ENCODE peak calls at places on chromosomes 2 and 18, in four cellular contexts. One of them, this sample, is unnamed.

GRCh38 chr2:26696352-26696816 is 3.9 kb downstream of the KCNK3 start:
- ATAC-seq in A549: peak
- ATAC-seq in left lung: peak
- ATAC-seq in right lobe of liver: no peak
- ATAC-seq in this sample: no peak

GRCh38 chr2:58903427-58903826 is 662.3 kb upstream of the FANCL start:
- ATAC-seq in A549: no peak
- ATAC-seq in right lobe of liver: no peak
- ATAC-seq in left lung: no peak
- ATAC-seq in this sample: no peak

GRCh38 chr2:85873679-85874078 is 15.1 kb downstream of the ST3GAL5 start:
- ATAC-seq in right lobe of liver: no peak
- ATAC-seq in A549: peak
- ATAC-seq in left lung: no peak
- ATAC-seq in this sample: no peak

GRCh38 chr2:15671842-15672815 is 80.5 kb downstream of the DDX1 start:
- ATAC-seq in left lung: no peak
- ATAC-seq in A549: no peak
- ATAC-seq in right lobe of liver: no peak
- ATAC-seq in this sample: no peak

GRCh38 chr18:75115514-75115913 is 93.4 kb downstream of the PTGR3 start:
- ATAC-seq in A549: no peak
- ATAC-seq in left lung: no peak
- ATAC-seq in right lobe of liver: no peak
- ATAC-seq in this sample: no peak

GRCh38 chr2:129192117-129192516 is 787.3 kb upstream of the RAB6C start:
- ATAC-seq in A549: no peak
- ATAC-seq in left lung: no peak
- ATAC-seq in right lobe of liver: no peak
- ATAC-seq in this sample: no peak

GRCh38 chr2:31138037-31138962 is at the start of gene GALNT14:
- ATAC-seq in left lung: peak
- ATAC-seq in A549: peak
- ATAC-seq in right lobe of liver: peak
- ATAC-seq in this sample: peak

GRCh38 chr2:146252119-146252518 is 1592.7 kb upstream of the ACVR2A start:
- ATAC-seq in A549: no peak
- ATAC-seq in left lung: no peak
- ATAC-seq in right lobe of liver: no peak
- ATAC-seq in this sample: no peak

GRCh38 chr2:176947754-176948153 is 264.8 kb upstream of the HNRNPA3 start:
- ATAC-seq in A549: no peak
- ATAC-seq in right lobe of liver: no peak
- ATAC-seq in left lung: no peak
- ATAC-seq in this sample: no peak

GRCh38 chr2:203809084-203809521 is 58.5 kb upstream of the CTLA4 start:
- ATAC-seq in right lobe of liver: no peak
- ATAC-seq in left lung: no peak
- ATAC-seq in A549: no peak
- ATAC-seq in this sample: no peak

GRCh38 chr2:136212426-136213378 is 94.8 kb upstream of the CXCR4 start:
- ATAC-seq in A549: no peak
- ATAC-seq in right lobe of liver: no peak
- ATAC-seq in left lung: no peak
- ATAC-seq in this sample: no peak

GRCh38 chr2:104654813-104655212 is 199.1 kb upstream of the POU3F3 start:
- ATAC-seq in right lobe of liver: peak
- ATAC-seq in left lung: no peak
- ATAC-seq in A549: no peak
- ATAC-seq in this sample: peak

GRCh38 chr2:96296925-96297324 is 8.4 kb downstream of the SNRNP200 start:
- ATAC-seq in left lung: no peak
- ATAC-seq in right lobe of liver: peak
- ATAC-seq in A549: no peak
- ATAC-seq in this sample: no peak

GRCh38 chr2:64807417-64807816 is 153.7 kb upstream of the SERTAD2 start:
- ATAC-seq in left lung: peak
- ATAC-seq in right lobe of liver: no peak
- ATAC-seq in A549: peak
- ATAC-seq in this sample: no peak

GRCh38 chr18:13185675-13186198 is 32.8 kb upstream of the LDLRAD4 start:
- ATAC-seq in left lung: no peak
- ATAC-seq in A549: no peak
- ATAC-seq in right lobe of liver: peak
- ATAC-seq in this sample: no peak

GRCh38 chr2:207695293-207695692 is 16.1 kb upstream of the CCNYL1 start:
- ATAC-seq in A549: no peak
- ATAC-seq in right lobe of liver: no peak
- ATAC-seq in left lung: no peak
- ATAC-seq in this sample: no peak

GRCh38 chr2:199902486-199903110 is 8.5 kb upstream of the C2orf69 start:
- ATAC-seq in left lung: no peak
- ATAC-seq in right lobe of liver: peak
- ATAC-seq in A549: no peak
- ATAC-seq in this sample: no peak

GRCh38 chr18:42706029-42706608 is 409.4 kb downstream of the RIT2 start:
- ATAC-seq in A549: no peak
- ATAC-seq in right lobe of liver: no peak
- ATAC-seq in left lung: no peak
- ATAC-seq in this sample: no peak

GRCh38 chr2:83369601-83370418 is 1089.3 kb downstream of the SUCLG1 start:
- ATAC-seq in right lobe of liver: peak
- ATAC-seq in left lung: no peak
- ATAC-seq in A549: no peak
- ATAC-seq in this sample: no peak

GRCh38 chr2:11822746-11823411 is 76.4 kb downstream of the LPIN1 start:
- ATAC-seq in A549: no peak
- ATAC-seq in right lobe of liver: peak
- ATAC-seq in left lung: peak
- ATAC-seq in this sample: no peak

GRCh38 chr18:809985-810642 is 1.9 kb downstream of the YES1 start:
- ATAC-seq in A549: no peak
- ATAC-seq in right lobe of liver: no peak
- ATAC-seq in left lung: no peak
- ATAC-seq in this sample: no peak

GRCh38 chr18:38940863-38941531 is 1375.4 kb upstream of the CELF4 start:
- ATAC-seq in A549: no peak
- ATAC-seq in left lung: no peak
- ATAC-seq in right lobe of liver: peak
- ATAC-seq in this sample: no peak

GRCh38 chr18:77043541-77044280 is 88.9 kb downstream of the MBP start:
- ATAC-seq in left lung: no peak
- ATAC-seq in A549: no peak
- ATAC-seq in right lobe of liver: peak
- ATAC-seq in this sample: no peak

GRCh38 chr18:47283476-47283875 is 32.0 kb upstream of the SKOR2 start:
- ATAC-seq in right lobe of liver: no peak
- ATAC-seq in left lung: no peak
- ATAC-seq in A549: peak
- ATAC-seq in this sample: no peak

DNA sequence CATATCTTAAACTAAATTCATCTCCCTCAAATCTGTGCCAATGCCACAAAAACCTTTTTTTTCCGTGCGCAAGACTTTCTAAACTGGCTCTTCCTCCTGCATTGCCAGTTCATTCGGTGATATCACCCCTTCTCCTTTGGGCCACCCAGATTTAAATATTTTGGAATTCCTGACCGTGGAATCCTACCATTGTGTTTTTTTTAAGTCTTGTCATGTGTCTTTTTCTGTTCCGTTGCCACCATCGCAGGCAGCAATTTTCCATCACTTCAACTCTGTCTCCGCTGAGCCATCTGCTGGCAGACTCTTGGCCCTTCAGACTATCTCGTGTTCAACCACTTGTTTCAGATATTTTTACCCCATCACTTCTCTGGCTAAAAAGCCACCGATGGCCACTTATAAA is 76.9 kb upstream of the ZNF532 start:
- ATAC-seq in right lobe of liver: no peak
- ATAC-seq in left lung: no peak
- ATAC-seq in A549: no peak
- ATAC-seq in this sample: no peak
- TF ChIP-seq CTCF in right lobe of liver: no peak
- TF ChIP-seq CTCF in left lung: no peak
- TF ChIP-seq CTCF in A549: no peak
- TF ChIP-seq CTCF in this sample: no peak

GRCh38 chr2:47870668-47871540 is 35.4 kb downstream of the FBXO11 start:
- ATAC-seq in A549: no peak
- ATAC-seq in left lung: no peak
- ATAC-seq in right lobe of liver: no peak
- ATAC-seq in this sample: no peak
- H3K4me3 ChIP-seq in A549: no peak
- H3K4me3 ChIP-seq in left lung: no peak
- H3K4me3 ChIP-seq in right lobe of liver: no peak
- H3K4me3 ChIP-seq in this sample: no peak

GRCh38 chr2:8285081-8285480 is 396.8 kb upstream of the ID2 start:
- ATAC-seq in right lobe of liver: no peak
- ATAC-seq in A549: no peak
- ATAC-seq in left lung: no peak
- ATAC-seq in this sample: no peak
- TF ChIP-seq CTCF in right lobe of liver: peak
- TF ChIP-seq CTCF in A549: no peak
- TF ChIP-seq CTCF in left lung: no peak
- TF ChIP-seq CTCF in this sample: no peak

GRCh38 chr2:144580521-144581153 is 60.7 kb upstream of the ZEB2 start:
- ATAC-seq in left lung: no peak
- ATAC-seq in right lobe of liver: no peak
- ATAC-seq in A549: no peak
- ATAC-seq in this sample: no peak
- H3K4me3 ChIP-seq in left lung: no peak
- H3K4me3 ChIP-seq in right lobe of liver: no peak
- H3K4me3 ChIP-seq in A549: no peak
- H3K4me3 ChIP-seq in this sample: no peak

GRCh38 chr2:156892449-156893335 is 364.8 kb upstream of the GALNT5 start:
- ATAC-seq in right lobe of liver: peak
- ATAC-seq in A549: peak
- ATAC-seq in left lung: peak
- ATAC-seq in this sample: no peak
- TF ChIP-seq CTCF in right lobe of liver: peak
- TF ChIP-seq CTCF in A549: peak
- TF ChIP-seq CTCF in left lung: peak
- TF ChIP-seq CTCF in this sample: no peak